ENCODE peak calls at places on chromosome 20, in six cellular contexts. Q, R, L, E, O and D are unnamed samples.
A peak's percentile ranks its signal among the peaks of the same experiment; 100 is the strongest.

GRCh38 chr20:22584630-22584921 is 204 bp upstream of the FOXA2 start:
- DNase-seq in E (no peak), Q (no peak), L (no peak), O (no peak), R (no peak), D (no peak)

GRCh38 chr20:33433465-33433864 is 10.1 kb downstream of the SNTA1 start:
- DNase-seq in O (peak; percentile 95), Q (no peak), R (no peak), L (peak; percentile 81), E (no peak), D (no peak)

GRCh38 chr20:23340524-23340923 is 10.1 kb upstream of the NXT1 start:
- DNase-seq in O (peak; percentile 75), L (peak; percentile 75), E (peak; percentile 21), R (peak; percentile 76), Q (peak; percentile 71), D (no peak)

GRCh38 chr20:38751360-38751976 is 3.2 kb downstream of the ACTR5 start:
- DNase-seq in Q (no peak), R (no peak), L (no peak), E (no peak), O (no peak), D (no peak)

GRCh38 chr20:3119044-3119443 is 34.5 kb upstream of the AVP start:
- DNase-seq in Q (no peak), E (no peak), R (no peak), O (no peak), L (no peak), D (no peak)

GRCh38 chr20:56949318-56949717 is 317.1 kb downstream of the BMP7 start:
- DNase-seq in O (no peak), R (no peak), L (no peak), E (no peak), Q (no peak), D (no peak)

GRCh38 chr20:61668064-61668463 is 397.6 kb downstream of the TAF4 start:
- DNase-seq in O (no peak), E (no peak), R (no peak), Q (no peak), L (no peak), D (no peak)

GRCh38 chr20:37693203-37693602 is 627 bp upstream of the CTNNBL1 start:
- DNase-seq in Q (no peak), E (no peak), L (no peak), O (no peak), R (no peak), D (no peak)

GRCh38 chr20:2460752-2461424 is 9.7 kb downstream of the SNRPB start:
- DNase-seq in E (no peak), Q (no peak), R (no peak), L (no peak), O (no peak), D (no peak)

GRCh38 chr20:36744764-36745191 is 1.1 kb downstream of the NDRG3 start:
- DNase-seq in Q (peak; percentile 38), O (peak; percentile 87), R (no peak), E (peak; percentile 2), L (peak; percentile 46), D (no peak)

GRCh38 chr20:34632870-34633452 is 43.9 kb downstream of the PIGU start:
- DNase-seq in R (no peak), L (no peak), Q (no peak), O (no peak), E (no peak), D (no peak)

GRCh38 chr20:24764825-24765224 is 184.2 kb upstream of the CST7 start:
- DNase-seq in R (no peak), L (no peak), Q (no peak), E (no peak), O (no peak), D (no peak)

GRCh38 chr20:61118429-61119224 is 133.4 kb upstream of the CDH4 start:
- DNase-seq in Q (no peak), L (no peak), R (no peak), E (peak; percentile 26), O (no peak), D (peak; percentile 90)

GRCh38 chr20:23084845-23085355 is 1.2 kb downstream of the CD93 start:
- DNase-seq in O (no peak), E (no peak), L (no peak), R (no peak), Q (no peak), D (no peak)

GRCh38 chr20:59102722-59103415 is 60.3 kb upstream of the PRELID3B start:
- DNase-seq in L (no peak), R (peak; percentile 62), Q (no peak), O (no peak), E (no peak), D (no peak)

GRCh38 chr20:21353236-21353635 is 44.1 kb downstream of the NKX2-4 start:
- DNase-seq in O (no peak), R (no peak), L (no peak), Q (no peak), E (no peak), D (no peak)

GRCh38 chr20:36745234-36745926 is 510 bp downstream of the NDRG3 start:
- DNase-seq in L (no peak), Q (peak; percentile 53), E (no peak), O (peak; percentile 65), R (peak; percentile 2), D (no peak)

GRCh38 chr20:36094497-36094896 is 60.0 kb upstream of the EPB41L1 start:
- DNase-seq in L (no peak), O (no peak), R (no peak), E (no peak), Q (no peak), D (no peak)

GRCh38 chr20:22333885-22334545 is 250.4 kb downstream of the FOXA2 start:
- DNase-seq in E (no peak), R (peak; percentile 54), Q (peak; percentile 79), L (peak; percentile 44), O (peak; percentile 56), D (peak; percentile 11)

GRCh38 chr20:51021067-51022025 is 1.6 kb downstream of the KCNG1 start:
- DNase-seq in Q (peak; percentile 39), L (no peak), O (no peak), R (no peak), E (no peak), D (no peak)

GRCh38 chr20:51020657-51021056 is 2.2 kb downstream of the KCNG1 start:
- DNase-seq in Q (no peak), E (no peak), O (no peak), R (no peak), L (no peak), D (no peak)

GRCh38 chr20:51022803-51023616 is at the start of gene KCNG1:
- DNase-seq in Q (peak; percentile 95), O (peak; percentile 67), L (no peak), R (peak; percentile 21), E (no peak), D (no peak)

GRCh38 chr20:51023617-51024155 is 779 bp upstream of the KCNG1 start:
- DNase-seq in R (no peak), E (no peak), L (no peak), O (no peak), Q (no peak), D (no peak)

DNA sequence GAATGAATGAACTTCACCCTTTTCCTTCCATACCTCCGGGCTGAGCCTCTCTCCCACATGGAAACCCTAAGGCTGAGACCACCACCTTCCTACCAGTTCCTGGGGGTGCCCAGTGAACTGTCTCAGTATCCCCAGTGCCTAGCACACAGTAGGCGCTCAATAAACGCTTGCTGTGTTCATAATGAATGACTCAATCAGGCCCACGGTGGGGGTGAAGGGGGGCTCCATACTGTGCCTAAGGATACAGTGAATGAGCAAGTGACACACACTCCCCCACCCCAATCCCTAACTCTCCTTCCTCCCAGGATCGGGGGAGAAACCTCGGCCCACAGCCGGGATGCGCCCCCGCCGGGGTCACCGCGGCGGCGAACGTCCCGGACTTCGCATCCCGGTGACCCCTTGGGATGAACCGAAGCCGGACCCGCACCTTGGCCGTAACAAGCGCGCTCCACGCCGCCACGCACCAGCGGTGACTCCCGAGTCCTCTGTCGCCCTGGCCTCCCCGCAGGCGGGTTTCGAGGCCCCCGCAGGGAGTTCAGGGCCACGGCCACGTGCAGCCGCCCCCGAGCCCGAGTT is 592 bp downstream of the KCNG1 start:
- DNase-seq in Q (peak; percentile 9), R (no peak), L (no peak), O (no peak), E (no peak), D (no peak)
- H3K4me3 ChIP-seq in Q (peak overlapping the region; percentile 60), R (no peak overlapping the region), L (peak overlapping the region; percentile 53), O (peak overlapping the region; percentile 55), E (peak overlapping the region; percentile 70), D (peak overlapping the region; percentile 85)

DNA sequence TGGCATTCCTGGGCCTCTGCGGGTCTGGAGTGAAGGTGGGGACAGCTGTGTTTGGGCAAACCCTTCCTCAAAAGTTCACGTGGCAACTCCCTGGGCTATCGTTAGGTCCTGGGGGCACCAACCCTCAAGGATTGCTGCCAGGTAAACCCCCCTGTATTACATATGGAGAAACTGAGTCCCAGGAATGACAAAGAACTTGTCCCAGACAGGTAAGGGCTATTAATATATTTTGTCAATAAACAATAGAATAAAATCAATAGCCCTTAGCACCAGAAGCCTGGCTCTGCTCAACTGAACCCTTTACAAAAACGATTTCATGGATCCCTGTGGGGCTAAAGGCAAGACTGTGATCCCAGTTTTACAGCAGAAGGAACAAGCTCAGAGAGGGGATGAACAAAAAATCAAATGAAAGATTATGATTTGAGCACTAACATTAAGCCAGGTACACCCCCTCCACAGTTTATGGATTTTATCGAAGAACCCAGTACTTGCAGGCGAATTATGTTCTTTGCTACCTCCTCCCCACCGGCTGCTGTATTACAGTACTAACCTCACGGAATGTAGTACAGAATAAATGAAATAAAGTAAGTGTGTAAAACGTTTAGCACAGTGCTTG is 2.7 kb downstream of the ID1 start:
- DNase-seq in O (no peak), R (no peak), E (no peak), L (no peak), Q (no peak), D (no peak)
- H3K4me3 ChIP-seq in O (peak overlapping the region; percentile 80), R (no peak overlapping the region), E (peak overlapping the region; percentile 88), L (peak overlapping the region; percentile 68), Q (peak overlapping the region; percentile 82), D (peak overlapping the region; percentile 97)

DNA sequence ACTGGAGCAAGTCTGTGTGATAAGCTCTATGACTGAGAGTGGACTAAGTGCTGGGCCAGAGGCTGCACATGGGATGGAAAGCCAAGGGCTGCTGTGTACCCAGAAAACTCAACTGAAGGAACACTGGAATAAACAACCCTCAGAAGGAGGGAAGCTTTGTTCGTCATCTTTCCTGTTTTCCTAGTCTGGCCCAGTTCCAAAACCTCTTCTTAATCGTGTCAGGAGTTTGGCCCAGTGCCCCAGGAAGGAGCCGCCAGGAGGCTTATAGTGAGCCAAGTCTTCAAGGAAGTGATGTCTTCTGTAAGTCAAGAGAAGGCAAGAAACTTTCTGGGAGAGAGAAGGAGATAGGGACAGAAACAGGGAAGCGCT is 23.3 kb upstream of the TOP1 start:
- DNase-seq in R (no peak), L (peak; percentile 93), E (no peak), Q (no peak), O (peak; percentile 92), D (peak; percentile 96)
- H3K4me3 ChIP-seq in R (no peak overlapping the region), L (no peak overlapping the region), E (no peak overlapping the region), Q (no peak overlapping the region), O (no peak overlapping the region), D (peak overlapping the region; percentile 6)

DNA sequence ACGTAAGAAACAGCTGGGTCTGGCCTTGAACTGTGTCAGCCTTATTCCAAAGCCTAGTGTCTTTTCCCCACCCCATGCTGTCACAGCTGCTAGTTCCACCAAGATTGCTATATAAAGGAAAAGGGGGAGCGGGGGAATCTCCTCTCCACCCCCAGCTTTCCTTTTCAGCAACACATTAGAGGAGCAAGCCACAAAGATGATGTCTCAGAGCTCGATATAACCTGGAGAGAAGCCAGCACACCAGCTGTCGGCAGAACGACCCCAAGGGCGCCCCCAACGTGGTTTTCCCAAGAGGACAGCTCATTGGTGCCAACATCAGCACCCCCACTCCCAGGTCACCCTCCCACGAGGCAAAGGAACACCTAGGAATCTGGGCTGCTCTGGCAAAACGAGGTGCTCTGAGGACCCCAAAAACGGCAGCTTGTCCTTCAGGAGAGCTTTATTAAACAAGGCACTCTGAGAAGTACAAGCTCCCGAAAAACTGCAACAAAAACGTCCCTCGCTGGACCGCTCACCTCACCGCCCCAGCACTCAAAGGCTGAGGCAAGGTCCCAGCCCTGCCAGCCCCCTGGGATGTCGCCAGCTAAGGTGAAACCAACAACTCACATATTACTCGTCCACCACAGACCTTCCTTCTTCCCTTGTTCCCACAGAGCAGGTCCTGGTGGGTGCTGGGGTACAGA is 36.3 kb downstream of the ATP9A start:
- DNase-seq in E (no peak), Q (no peak), O (no peak), R (no peak), L (no peak), D (no peak)
- H3K4me3 ChIP-seq in E (peak overlapping the region; percentile 18), Q (no peak overlapping the region), O (peak overlapping the region; percentile 34), R (no peak overlapping the region), L (peak overlapping the region; percentile 5), D (peak overlapping the region; percentile 7)